ENCODE peak calls at places on chromosomes 4 and X, in eight cellular contexts. U is GM12891, G is pancreas, H is tibial artery, F is fibroblast of pulmonary artery, T is kidney glomerular epithelial cell, B is T-helper 9 cell, V is foreskin melanocyte. O is an unnamed sample.

GRCh38 chrX:116272328-116272727 is 101.8 kb downstream of the AGTR2 start:
- DNase-seq in U (no peak), G (no peak), H (no peak), F (peak; percentile 96), T (no peak), B (no peak), V (peak; percentile 67), O (no peak)

GRCh38 chr4:12486995-12487394 is 997.1 kb downstream of the RAB28 start:
- DNase-seq in U (no peak), G (no peak), H (no peak), F (peak; percentile 78), T (no peak), B (no peak), V (no peak), O (no peak)

GRCh38 chr4:180665481-180665880 is 1577.7 kb upstream of the TENM3 start:
- DNase-seq in U (no peak), G (no peak), H (no peak), F (no peak), T (no peak), B (no peak), V (no peak), O (no peak)

GRCh38 chr4:131258361-131258760 is 1890.7 kb upstream of the PCDH10 start:
- DNase-seq in U (no peak), G (no peak), H (no peak), F (no peak), T (no peak), B (no peak), V (peak; percentile 2), O (no peak)

GRCh38 chrX:6226053-6226645 is 2.5 kb downstream of the NLGN4X start:
- DNase-seq in U (no peak), G (peak; percentile 53), H (no peak), F (no peak), T (no peak), B (no peak), V (no peak), O (no peak)

GRCh38 chrX:71579990-71580380 is 1.7 kb downstream of the GCNA start:
- DNase-seq in U (no peak), G (no peak), H (no peak), F (no peak), T (no peak), B (no peak), V (no peak), O (no peak)

GRCh38 chr4:168797176-168797575 is 212.9 kb downstream of the CBR4 start:
- DNase-seq in U (no peak), G (no peak), H (no peak), F (peak; percentile 90), T (peak; percentile 89), B (no peak), V (peak; percentile 21), O (no peak)

GRCh38 chrX:57453901-57454300 is 137.9 kb upstream of the ZXDB start:
- DNase-seq in U (peak; percentile 3), G (no peak), H (no peak), F (peak; percentile 20), T (no peak), B (no peak), V (no peak), O (no peak)

GRCh38 chr4:40183615-40184411 is 13.0 kb upstream of the RHOH start:
- DNase-seq in U (no peak), G (no peak), H (no peak), F (peak; percentile 27), T (no peak), B (no peak), V (no peak), O (no peak)

GRCh38 chrX:110320588-110320987 is 2.7 kb upstream of the AMMECR1 start:
- DNase-seq in U (no peak), G (no peak), H (no peak), F (no peak), T (no peak), B (no peak), V (no peak), O (no peak)

GRCh38 chr4:174224550-174224949 is 58.9 kb downstream of the FBXO8 start:
- DNase-seq in U (no peak), G (no peak), H (no peak), F (no peak), T (no peak), B (no peak), V (no peak), O (no peak)

O was measured in naive thymus-derived CD8-positive, alpha-beta T cell.